ENCODE peak calls at places on chromosomes 7 and 10, in four cellular contexts. T is SJSA1; Z is retina; X is naive thymus-derived CD8-positive, alpha-beta T cell. D is an unnamed sample.

GRCh38 chr10:30813872-30814471 is 184.4 kb upstream of the LYZL2 start:
- DNase-seq in T (peak; percentile 60), Z (no peak), X (no peak), D (no peak)

GRCh38 chr10:116417821-116418220 is 9.8 kb upstream of the PNLIPRP3 start:
- DNase-seq in T (no peak), Z (no peak), X (no peak), D (no peak)

GRCh38 chr10:52442576-52442975 is 128.5 kb downstream of the DKK1 start:
- DNase-seq in T (no peak), Z (no peak), X (no peak), D (no peak)

GRCh38 chr7:156145996-156146395 is 333.7 kb upstream of the SHH start:
- DNase-seq in T (no peak), Z (no peak), X (no peak), D (no peak)

GRCh38 chr10:72598769-72599701 is 26.8 kb downstream of the MICU1 start:
- DNase-seq in T (no peak), Z (no peak), X (no peak), D (no peak)

GRCh38 chr7:134695321-134695860 is 48.7 kb downstream of the BPGM start:
- DNase-seq in T (peak; percentile 56), Z (peak; percentile 11), X (no peak), D (no peak)

GRCh38 chr10:131906269-131906639 is 5.4 kb downstream of the PPP2R2D start:
- DNase-seq in T (no peak), Z (no peak), X (no peak), D (no peak)

GRCh38 chr10:5234106-5234877 is 37.7 kb downstream of the AKR1C4 start:
- DNase-seq in T (no peak), Z (no peak), X (no peak), D (peak; percentile 82)

GRCh38 chr10:123134915-123135414 is 805 bp upstream of the HMX3 start:
- DNase-seq in T (peak; percentile 42), Z (no peak), X (no peak), D (no peak)

GRCh38 chr7:77910124-77910523 is 111.6 kb downstream of the PHTF2 start:
- DNase-seq in T (no peak), Z (no peak), X (no peak), D (no peak)

GRCh38 chr10:124700293-124701037 is 43.7 kb downstream of the FAM53B start:
- DNase-seq in T (no peak), Z (no peak), X (no peak), D (no peak)

GRCh38 chr7:106421181-106421762 is 136.5 kb upstream of the NAMPT start:
- DNase-seq in T (peak; percentile 56), Z (peak; percentile 9), X (no peak), D (peak; percentile 88)

GRCh38 chr10:78419481-78420265 is 386.0 kb downstream of the RPS24 start:
- DNase-seq in T (no peak), Z (no peak), X (no peak), D (peak; percentile 87)

GRCh38 chr7:104848386-104848990 is 165.5 kb upstream of the KMT2E start:
- DNase-seq in T (peak; percentile 52), Z (peak; percentile 86), X (peak; percentile 19), D (no peak)

GRCh38 chr7:28865494-28866257 is 92.5 kb downstream of the TRIL start:
- DNase-seq in T (no peak), Z (no peak), X (no peak), D (no peak)

GRCh38 chr10:49594594-49594993 is 15.5 kb upstream of the SLC18A3 start:
- DNase-seq in T (no peak), Z (peak; percentile 74), X (no peak), D (peak; percentile 30)

GRCh38 chr7:27198138-27198841 is 1.6 kb downstream of the HOXA13 start:
- DNase-seq in T (peak; percentile 36), Z (peak; percentile 66), X (no peak), D (peak; percentile 46)

GRCh38 chr7:99004781-99005500 is 126.6 kb downstream of the TRRAP start:
- DNase-seq in T (peak; percentile 29), Z (no peak), X (no peak), D (no peak)

GRCh38 chr10:24894728-24895127 is 57.7 kb downstream of the PRTFDC1 start:
- DNase-seq in T (no peak), Z (no peak), X (no peak), D (no peak)

GRCh38 chr7:99001482-99002145 is 123.3 kb downstream of the TRRAP start:
- DNase-seq in T (peak; percentile 77), Z (no peak), X (no peak), D (no peak)

GRCh38 chr10:95247200-95247880 is 43.5 kb downstream of the PDLIM1 start:
- DNase-seq in T (peak; percentile 58), Z (no peak), X (no peak), D (no peak)

GRCh38 chr7:53596230-53596629 is 560.8 kb downstream of the POM121L12 start:
- DNase-seq in T (no peak), Z (no peak), X (no peak), D (no peak)

GRCh38 chr7:113444281-113444680 is 325.9 kb upstream of the SMIM30 start:
- DNase-seq in T (no peak), Z (peak; percentile 13), X (no peak), D (no peak)

GRCh38 chr7:50610521-50611277 is 45.5 kb upstream of the DDC start:
- DNase-seq in T (no peak), Z (no peak), X (no peak), D (no peak)

GRCh38 chr10:35219292-35219691 is 92.6 kb downstream of the CREM start:
- DNase-seq in T (no peak), Z (no peak), X (no peak), D (no peak)

GRCh38 chr7:149281508-149282330 is 19.7 kb downstream of the ZNF783 start:
- DNase-seq in T (no peak), Z (no peak), X (no peak), D (peak; percentile 83)

GRCh38 chr7:11212080-11212711 is 238.5 kb downstream of the PHF14 start:
- DNase-seq in T (no peak), Z (peak; percentile 64), X (no peak), D (peak; percentile 63)

GRCh38 chr7:139762886-139763285 is 14.9 kb downstream of the HIPK2 start:
- DNase-seq in T (no peak), Z (no peak), X (no peak), D (no peak)

GRCh38 chr7:31553636-31554035 is 39.7 kb downstream of the ITPRID1 start:
- DNase-seq in T (no peak), Z (no peak), X (no peak), D (no peak)

GRCh38 chr10:95601116-95601719 is 40.0 kb upstream of the SORBS1 start:
- DNase-seq in T (peak; percentile 73), Z (peak; percentile 80), X (peak; percentile 9), D (no peak)

GRCh38 chr10:12542271-12542670 is 192.9 kb downstream of the CAMK1D start:
- DNase-seq in T (no peak), Z (no peak), X (no peak), D (no peak)

GRCh38 chr7:101846800-101847538 is 29.5 kb downstream of the CUX1 start:
- DNase-seq in T (no peak), Z (no peak), X (no peak), D (no peak)

GRCh38 chr10:111084346-111085255 is 7.8 kb downstream of the ADRA2A start:
- DNase-seq in T (no peak), Z (no peak), X (no peak), D (no peak)

GRCh38 chr7:114293289-114294012 is 121.2 kb upstream of the FOXP2 start:
- DNase-seq in T (no peak), Z (no peak), X (no peak), D (no peak)

GRCh38 chr10:100528885-100529472 is 692 bp downstream of the NDUFB8 start:
- DNase-seq in T (no peak), Z (no peak), X (no peak), D (no peak)

GRCh38 chr7:151342811-151343210 is 1.2 kb downstream of the NUB1 start:
- DNase-seq in T (peak; percentile 16), Z (no peak), X (no peak), D (no peak)

GRCh38 chr10:34565934-34566333 is 249.2 kb downstream of the PARD3 start:
- DNase-seq in T (no peak), Z (no peak), X (no peak), D (no peak)

GRCh38 chr10:109282510-109282909 is 640.8 kb downstream of the XPNPEP1 start:
- DNase-seq in T (no peak), Z (no peak), X (no peak), D (no peak)

GRCh38 chr7:100119701-100120517 is 475 bp downstream of the CNPY4 start:
- DNase-seq in T (peak; percentile 65), Z (peak; percentile 93), X (peak; percentile 55), D (no peak)

D was measured in upper lobe of left lung.